ENCODE peak calls at places on chromosomes 5 and 9, in nine cellular contexts. One of them, this sample, is unnamed.

GRCh38 chr5:179854356-179854755 is 4.3 kb downstream of the MRNIP start:
- DNase-seq in iPS-NIHi11: no peak
- DNase-seq in MCF 10A: no peak
- DNase-seq in coronary artery: no peak
- DNase-seq in NCI-H1092 treated with DMSO at 0.1 percent for 48 hours: no peak
- DNase-seq in HCT116: no peak
- DNase-seq in activated T-helper 1 cell treated with anti-CD3 and anti-CD28 coated beads, Interleukin-12 subunit alpha, Interleukin-12 subunit beta, Interleukin-2, Interleukin-4 antibody, amounts not matched to agents 30 ng/mL and 10 ng/mL and 1 ng/mL, durations not matched to agents 14 hours and 24 hours and 36 hours: no peak
- DNase-seq in amniotic stem cell: no peak
- DNase-seq in activated naive CD8-positive, alpha-beta T cell treated with anti-CD3 and anti-CD28 coated beads, Interleukin-2, amount 50 U/mL, for 24 hours: no peak
- DNase-seq in this sample: no peak

GRCh38 chr9:69089491-69089890 is 53.9 kb downstream of the FXN start:
- DNase-seq in NCI-H1092 treated with DMSO at 0.1 percent for 48 hours: no peak
- DNase-seq in HCT116: no peak
- DNase-seq in activated naive CD8-positive, alpha-beta T cell treated with anti-CD3 and anti-CD28 coated beads, Interleukin-2, amount 50 U/mL, for 24 hours: no peak
- DNase-seq in activated T-helper 1 cell treated with anti-CD3 and anti-CD28 coated beads, Interleukin-12 subunit alpha, Interleukin-12 subunit beta, Interleukin-2, Interleukin-4 antibody, amounts not matched to agents 30 ng/mL and 10 ng/mL and 1 ng/mL, durations not matched to agents 14 hours and 24 hours and 36 hours: no peak
- DNase-seq in amniotic stem cell: no peak
- DNase-seq in MCF 10A: no peak
- DNase-seq in coronary artery: no peak
- DNase-seq in iPS-NIHi11: peak
- DNase-seq in this sample: no peak

GRCh38 chr9:33817327-33818166 is 587 bp downstream of the UBE2R2 start:
- DNase-seq in MCF 10A: peak
- DNase-seq in iPS-NIHi11: peak
- DNase-seq in coronary artery: peak
- DNase-seq in NCI-H1092 treated with DMSO at 0.1 percent for 48 hours: peak
- DNase-seq in amniotic stem cell: peak
- DNase-seq in HCT116: no peak
- DNase-seq in activated naive CD8-positive, alpha-beta T cell treated with anti-CD3 and anti-CD28 coated beads, Interleukin-2, amount 50 U/mL, for 24 hours: peak
- DNase-seq in activated T-helper 1 cell treated with anti-CD3 and anti-CD28 coated beads, Interleukin-12 subunit alpha, Interleukin-12 subunit beta, Interleukin-2, Interleukin-4 antibody, amounts not matched to agents 30 ng/mL and 10 ng/mL and 1 ng/mL, durations not matched to agents 14 hours and 24 hours and 36 hours: peak
- DNase-seq in this sample: peak

GRCh38 chr5:149760700-149761187 is 30.6 kb downstream of the PPARGC1B start:
- DNase-seq in activated T-helper 1 cell treated with anti-CD3 and anti-CD28 coated beads, Interleukin-12 subunit alpha, Interleukin-12 subunit beta, Interleukin-2, Interleukin-4 antibody, amounts not matched to agents 30 ng/mL and 10 ng/mL and 1 ng/mL, durations not matched to agents 14 hours and 24 hours and 36 hours: no peak
- DNase-seq in HCT116: no peak
- DNase-seq in coronary artery: no peak
- DNase-seq in iPS-NIHi11: peak
- DNase-seq in NCI-H1092 treated with DMSO at 0.1 percent for 48 hours: no peak
- DNase-seq in amniotic stem cell: no peak
- DNase-seq in activated naive CD8-positive, alpha-beta T cell treated with anti-CD3 and anti-CD28 coated beads, Interleukin-2, amount 50 U/mL, for 24 hours: no peak
- DNase-seq in MCF 10A: no peak
- DNase-seq in this sample: peak

GRCh38 chr5:68656936-68657857 is 436.6 kb upstream of the SLC30A5 start:
- DNase-seq in MCF 10A: peak
- DNase-seq in iPS-NIHi11: peak
- DNase-seq in activated T-helper 1 cell treated with anti-CD3 and anti-CD28 coated beads, Interleukin-12 subunit alpha, Interleukin-12 subunit beta, Interleukin-2, Interleukin-4 antibody, amounts not matched to agents 30 ng/mL and 10 ng/mL and 1 ng/mL, durations not matched to agents 14 hours and 24 hours and 36 hours: no peak
- DNase-seq in NCI-H1092 treated with DMSO at 0.1 percent for 48 hours: no peak
- DNase-seq in activated naive CD8-positive, alpha-beta T cell treated with anti-CD3 and anti-CD28 coated beads, Interleukin-2, amount 50 U/mL, for 24 hours: no peak
- DNase-seq in amniotic stem cell: no peak
- DNase-seq in HCT116: no peak
- DNase-seq in coronary artery: no peak
- DNase-seq in this sample: no peak

GRCh38 chr9:101487443-101487855 is 46.2 kb upstream of the RNF20 start:
- DNase-seq in coronary artery: no peak
- DNase-seq in iPS-NIHi11: no peak
- DNase-seq in HCT116: no peak
- DNase-seq in amniotic stem cell: no peak
- DNase-seq in activated naive CD8-positive, alpha-beta T cell treated with anti-CD3 and anti-CD28 coated beads, Interleukin-2, amount 50 U/mL, for 24 hours: no peak
- DNase-seq in NCI-H1092 treated with DMSO at 0.1 percent for 48 hours: no peak
- DNase-seq in activated T-helper 1 cell treated with anti-CD3 and anti-CD28 coated beads, Interleukin-12 subunit alpha, Interleukin-12 subunit beta, Interleukin-2, Interleukin-4 antibody, amounts not matched to agents 30 ng/mL and 10 ng/mL and 1 ng/mL, durations not matched to agents 14 hours and 24 hours and 36 hours: no peak
- DNase-seq in MCF 10A: no peak
- DNase-seq in this sample: no peak

GRCh38 chr9:121819511-121820231 is 168.2 kb downstream of the DAB2IP start:
- DNase-seq in NCI-H1092 treated with DMSO at 0.1 percent for 48 hours: no peak
- DNase-seq in amniotic stem cell: no peak
- DNase-seq in activated T-helper 1 cell treated with anti-CD3 and anti-CD28 coated beads, Interleukin-12 subunit alpha, Interleukin-12 subunit beta, Interleukin-2, Interleukin-4 antibody, amounts not matched to agents 30 ng/mL and 10 ng/mL and 1 ng/mL, durations not matched to agents 14 hours and 24 hours and 36 hours: no peak
- DNase-seq in MCF 10A: no peak
- DNase-seq in HCT116: no peak
- DNase-seq in activated naive CD8-positive, alpha-beta T cell treated with anti-CD3 and anti-CD28 coated beads, Interleukin-2, amount 50 U/mL, for 24 hours: no peak
- DNase-seq in coronary artery: peak
- DNase-seq in iPS-NIHi11: peak
- DNase-seq in this sample: no peak

GRCh38 chr5:138702166-138702826 is 50.9 kb upstream of the CTNNA1 start:
- DNase-seq in HCT116: peak
- DNase-seq in activated naive CD8-positive, alpha-beta T cell treated with anti-CD3 and anti-CD28 coated beads, Interleukin-2, amount 50 U/mL, for 24 hours: no peak
- DNase-seq in activated T-helper 1 cell treated with anti-CD3 and anti-CD28 coated beads, Interleukin-12 subunit alpha, Interleukin-12 subunit beta, Interleukin-2, Interleukin-4 antibody, amounts not matched to agents 30 ng/mL and 10 ng/mL and 1 ng/mL, durations not matched to agents 14 hours and 24 hours and 36 hours: no peak
- DNase-seq in coronary artery: no peak
- DNase-seq in MCF 10A: peak
- DNase-seq in NCI-H1092 treated with DMSO at 0.1 percent for 48 hours: no peak
- DNase-seq in amniotic stem cell: no peak
- DNase-seq in iPS-NIHi11: no peak
- DNase-seq in this sample: no peak

GRCh38 chr9:72808446-72808768 is 144.4 kb downstream of the ALDH1A1 start:
- DNase-seq in HCT116: no peak
- DNase-seq in coronary artery: no peak
- DNase-seq in MCF 10A: no peak
- DNase-seq in iPS-NIHi11: no peak
- DNase-seq in activated T-helper 1 cell treated with anti-CD3 and anti-CD28 coated beads, Interleukin-12 subunit alpha, Interleukin-12 subunit beta, Interleukin-2, Interleukin-4 antibody, amounts not matched to agents 30 ng/mL and 10 ng/mL and 1 ng/mL, durations not matched to agents 14 hours and 24 hours and 36 hours: no peak
- DNase-seq in activated naive CD8-positive, alpha-beta T cell treated with anti-CD3 and anti-CD28 coated beads, Interleukin-2, amount 50 U/mL, for 24 hours: no peak
- DNase-seq in amniotic stem cell: no peak
- DNase-seq in NCI-H1092 treated with DMSO at 0.1 percent for 48 hours: no peak
- DNase-seq in this sample: no peak

GRCh38 chr5:10507575-10508024 is 56.3 kb upstream of the ANKRD33B start:
- DNase-seq in amniotic stem cell: no peak
- DNase-seq in MCF 10A: no peak
- DNase-seq in NCI-H1092 treated with DMSO at 0.1 percent for 48 hours: no peak
- DNase-seq in HCT116: no peak
- DNase-seq in iPS-NIHi11: no peak
- DNase-seq in coronary artery: no peak
- DNase-seq in activated T-helper 1 cell treated with anti-CD3 and anti-CD28 coated beads, Interleukin-12 subunit alpha, Interleukin-12 subunit beta, Interleukin-2, Interleukin-4 antibody, amounts not matched to agents 30 ng/mL and 10 ng/mL and 1 ng/mL, durations not matched to agents 14 hours and 24 hours and 36 hours: no peak
- DNase-seq in activated naive CD8-positive, alpha-beta T cell treated with anti-CD3 and anti-CD28 coated beads, Interleukin-2, amount 50 U/mL, for 24 hours: no peak
- DNase-seq in this sample: peak

GRCh38 chr5:96582343-96582742 is 79.8 kb upstream of the CAST start:
- DNase-seq in iPS-NIHi11: peak
- DNase-seq in coronary artery: no peak
- DNase-seq in MCF 10A: no peak
- DNase-seq in amniotic stem cell: no peak
- DNase-seq in activated T-helper 1 cell treated with anti-CD3 and anti-CD28 coated beads, Interleukin-12 subunit alpha, Interleukin-12 subunit beta, Interleukin-2, Interleukin-4 antibody, amounts not matched to agents 30 ng/mL and 10 ng/mL and 1 ng/mL, durations not matched to agents 14 hours and 24 hours and 36 hours: no peak
- DNase-seq in activated naive CD8-positive, alpha-beta T cell treated with anti-CD3 and anti-CD28 coated beads, Interleukin-2, amount 50 U/mL, for 24 hours: no peak
- DNase-seq in HCT116: no peak
- DNase-seq in NCI-H1092 treated with DMSO at 0.1 percent for 48 hours: peak
- DNase-seq in this sample: peak

GRCh38 chr5:66875325-66875724 is 279.1 kb downstream of the MAST4 start:
- DNase-seq in iPS-NIHi11: no peak
- DNase-seq in MCF 10A: no peak
- DNase-seq in coronary artery: no peak
- DNase-seq in activated naive CD8-positive, alpha-beta T cell treated with anti-CD3 and anti-CD28 coated beads, Interleukin-2, amount 50 U/mL, for 24 hours: no peak
- DNase-seq in HCT116: no peak
- DNase-seq in amniotic stem cell: no peak
- DNase-seq in activated T-helper 1 cell treated with anti-CD3 and anti-CD28 coated beads, Interleukin-12 subunit alpha, Interleukin-12 subunit beta, Interleukin-2, Interleukin-4 antibody, amounts not matched to agents 30 ng/mL and 10 ng/mL and 1 ng/mL, durations not matched to agents 14 hours and 24 hours and 36 hours: no peak
- DNase-seq in NCI-H1092 treated with DMSO at 0.1 percent for 48 hours: no peak
- DNase-seq in this sample: no peak

GRCh38 chr5:160007610-160008009 is 1.3 kb upstream of the TTC1 start:
- DNase-seq in HCT116: no peak
- DNase-seq in iPS-NIHi11: no peak
- DNase-seq in NCI-H1092 treated with DMSO at 0.1 percent for 48 hours: no peak
- DNase-seq in activated naive CD8-positive, alpha-beta T cell treated with anti-CD3 and anti-CD28 coated beads, Interleukin-2, amount 50 U/mL, for 24 hours: no peak
- DNase-seq in MCF 10A: no peak
- DNase-seq in coronary artery: no peak
- DNase-seq in activated T-helper 1 cell treated with anti-CD3 and anti-CD28 coated beads, Interleukin-12 subunit alpha, Interleukin-12 subunit beta, Interleukin-2, Interleukin-4 antibody, amounts not matched to agents 30 ng/mL and 10 ng/mL and 1 ng/mL, durations not matched to agents 14 hours and 24 hours and 36 hours: no peak
- DNase-seq in amniotic stem cell: no peak
- DNase-seq in this sample: no peak

GRCh38 chr5:177612215-177612673 is 12.3 kb downstream of the B4GALT7 start:
- DNase-seq in activated T-helper 1 cell treated with anti-CD3 and anti-CD28 coated beads, Interleukin-12 subunit alpha, Interleukin-12 subunit beta, Interleukin-2, Interleukin-4 antibody, amounts not matched to agents 30 ng/mL and 10 ng/mL and 1 ng/mL, durations not matched to agents 14 hours and 24 hours and 36 hours: no peak
- DNase-seq in HCT116: no peak
- DNase-seq in activated naive CD8-positive, alpha-beta T cell treated with anti-CD3 and anti-CD28 coated beads, Interleukin-2, amount 50 U/mL, for 24 hours: no peak
- DNase-seq in coronary artery: peak
- DNase-seq in NCI-H1092 treated with DMSO at 0.1 percent for 48 hours: no peak
- DNase-seq in MCF 10A: no peak
- DNase-seq in iPS-NIHi11: no peak
- DNase-seq in amniotic stem cell: no peak
- DNase-seq in this sample: no peak